ENCODE peak calls at places on chromosome 10, in nine cellular contexts. A is A549, Z is OCI-LY7, G is tibial nerve, P is hepatocyte, R is ovary, J is AG09309, I is suprapubic skin, Y is NB4. C is an unnamed sample.

GRCh38 chr10:74882427-74882826 is 56.0 kb downstream of the KAT6B start:
- DNase-seq in G (no peak), P (no peak), J (no peak), Z (no peak), R (no peak), I (no peak), A (no peak), Y (no peak), C (no peak)

GRCh38 chr10:45509491-45509890 is 135.5 kb downstream of the ALOX5 start:
- DNase-seq in Z (no peak), A (no peak), Y (no peak), J (no peak), I (no peak), G (no peak), P (no peak), R (no peak), C (no peak)

GRCh38 chr10:44968887-44969400 is 9.3 kb downstream of the RASSF4 start:
- DNase-seq in Z (no peak), Y (peak; percentile 80), A (no peak), R (no peak), J (no peak), P (no peak), I (no peak), G (no peak), C (no peak)

GRCh38 chr10:89591796-89592271 is 53.2 kb downstream of the PANK1 start:
- DNase-seq in Y (no peak), J (no peak), R (no peak), P (peak; percentile 65), A (no peak), Z (no peak), G (peak; percentile 12), I (no peak), C (no peak)

GRCh38 chr10:124520553-124521428 is 59.2 kb downstream of the LHPP start:
- DNase-seq in Y (peak; percentile 82), J (no peak), R (no peak), P (no peak), I (no peak), A (no peak), Z (no peak), G (no peak), C (no peak)

GRCh38 chr10:43227911-43228782 is 38.7 kb downstream of the RASGEF1A start:
- DNase-seq in R (no peak), Z (no peak), P (no peak), I (peak; percentile 70), J (no peak), Y (no peak), A (no peak), G (no peak), C (no peak)

GRCh38 chr10:11434323-11434722 is 177.1 kb downstream of the USP6NL start:
- DNase-seq in I (peak; percentile 7), G (no peak), Y (peak; percentile 23), A (no peak), J (no peak), R (no peak), Z (peak; percentile 59), P (no peak), C (no peak)

GRCh38 chr10:6995339-6995738 is 415.3 kb upstream of the PRKCQ start:
- DNase-seq in Z (no peak), G (no peak), A (no peak), R (no peak), P (no peak), Y (no peak), I (no peak), J (no peak), C (no peak)

GRCh38 chr10:94279835-94280709 is 82.7 kb downstream of the NOC3L start:
- DNase-seq in Z (peak; percentile 57), I (no peak), J (no peak), G (no peak), R (no peak), P (peak; percentile 68), A (peak; percentile 55), Y (peak; percentile 64), C (no peak)

GRCh38 chr10:35992107-35992506 is 350.0 kb upstream of the FZD8 start:
- DNase-seq in P (no peak), I (no peak), R (no peak), A (no peak), G (no peak), J (no peak), Y (no peak), Z (no peak), C (no peak)

GRCh38 chr10:63383141-63383540 is 82.6 kb downstream of the JMJD1C start:
- DNase-seq in P (no peak), Z (no peak), G (no peak), J (no peak), I (no peak), Y (no peak), A (no peak), R (no peak), C (no peak)

GRCh38 chr10:16606421-16606820 is 84.7 kb upstream of the C1QL3 start:
- DNase-seq in P (no peak), Y (peak; percentile 3), Z (no peak), J (no peak), R (no peak), I (no peak), A (no peak), G (no peak), C (no peak)

GRCh38 chr10:338176-339037 is 203.2 kb downstream of the ZMYND11 start:
- DNase-seq in Z (no peak), G (no peak), Y (no peak), P (no peak), R (no peak), I (no peak), J (no peak), A (peak; percentile 61), C (no peak)

GRCh38 chr10:79460687-79461086 is 15.3 kb upstream of the ZCCHC24 start:
- DNase-seq in R (no peak), I (no peak), J (no peak), P (no peak), G (no peak), Z (no peak), Y (no peak), A (no peak), C (no peak)

GRCh38 chr10:29748109-29748650 is 113.4 kb upstream of the SVIL start:
- DNase-seq in R (no peak), I (no peak), G (no peak), A (no peak), J (no peak), Y (no peak), P (no peak), Z (no peak), C (no peak)

GRCh38 chr10:74453151-74453550 is 302.1 kb downstream of the ADK start:
- DNase-seq in I (no peak), A (no peak), R (no peak), J (no peak), Z (no peak), G (no peak), P (no peak), Y (no peak), C (no peak)

GRCh38 chr10:119252470-119253151 is 45.2 kb downstream of the GRK5 start:
- DNase-seq in P (no peak), J (no peak), I (no peak), R (peak; percentile 39), Z (no peak), Y (no peak), A (no peak), G (no peak), C (no peak)

GRCh38 chr10:119250641-119251314 is 43.4 kb downstream of the GRK5 start:
- DNase-seq in G (no peak), A (peak; percentile 66), Y (no peak), J (peak; percentile 59), I (no peak), Z (no peak), P (no peak), R (no peak), C (no peak)

GRCh38 chr10:119251315-119251708 is 43.9 kb downstream of the GRK5 start:
- DNase-seq in G (no peak), P (peak; percentile 72), R (no peak), J (no peak), Z (no peak), A (no peak), I (no peak), Y (no peak), C (no peak)

GRCh38 chr10:119253433-119254174 is 46.2 kb downstream of the GRK5 start:
- DNase-seq in G (peak; percentile 79), Y (no peak), J (peak; percentile 85), Z (no peak), I (peak; percentile 84), R (peak; percentile 89), P (peak; percentile 88), A (peak; percentile 86), C (no peak)

GRCh38 chr10:119252051-119252465 is 44.7 kb downstream of the GRK5 start:
- DNase-seq in A (no peak), P (no peak), Y (no peak), I (no peak), Z (no peak), R (no peak), G (no peak), J (no peak), C (no peak)
- TF ChIP-seq CTCF in A (no peak), P (no peak), Y (no peak), I (no peak), Z (no peak), R (peak; percentile 25), G (no peak), J (no peak), C (no peak)

GRCh38 chr10:91820144-91820543 is 21.9 kb downstream of the TNKS2 start:
- DNase-seq in Z (no peak), P (no peak), Y (no peak), R (no peak), A (no peak), J (no peak), I (no peak), G (no peak), C (no peak)
- H3K4me3 ChIP-seq in Z (no peak overlapping the region), P (no peak overlapping the region), Y (no peak overlapping the region), R (no peak overlapping the region), A (no peak overlapping the region), J (no peak overlapping the region), I (no peak overlapping the region), G (no peak overlapping the region), C (no peak overlapping the region)

GRCh38 chr10:122213766-122214165 is 57.3 kb upstream of the BTBD16 start:
- DNase-seq in G (no peak), Y (peak; percentile 60), A (no peak), Z (no peak), P (no peak), I (no peak), J (no peak), R (no peak), C (no peak)
- TF ChIP-seq CTCF in G (peak; percentile 40), Y (no peak), A (no peak), Z (no peak), P (no peak), I (no peak), J (peak; percentile 7), R (no peak), C (no peak)

GRCh38 chr10:93061594-93062498 is 1.2 kb downstream of the CYP26C1 start:
- DNase-seq in J (no peak), Y (no peak), P (no peak), R (no peak), G (no peak), I (no peak), Z (no peak), A (no peak), C (no peak)
- H3K4me3 ChIP-seq in J (peak overlapping the region; percentile 41), Y (no peak overlapping the region), P (no peak overlapping the region), R (no peak overlapping the region), G (no peak overlapping the region), I (peak overlapping the region; percentile 36), Z (no peak overlapping the region), A (no peak overlapping the region), C (no peak overlapping the region)